ENCODE peak calls at places on chromosomes 12 and 14, in five cellular contexts. One of them, this sample, is unnamed.
A peak's percentile ranks its signal among the peaks of the same experiment; 100 is the strongest.

GRCh38 chr12:1562813-1563412 is 31.5 kb downstream of the FBXL14 start:
- DNase-seq in activated T-cell treated with anti-CD3 and anti-CD28 coated beads for 1 hour: no peak
- DNase-seq in A172: no peak
- DNase-seq in germinal center: no peak
- DNase-seq in mucosa of descending colon: no peak
- DNase-seq in this sample: no peak

GRCh38 chr14:58750321-58751269 is 112.8 kb downstream of the DACT1 start:
- DNase-seq in activated T-cell treated with anti-CD3 and anti-CD28 coated beads for 1 hour: no peak
- DNase-seq in A172: no peak
- DNase-seq in germinal center: no peak
- DNase-seq in mucosa of descending colon: peak; percentile 63
- DNase-seq in this sample: no peak

GRCh38 chr14:104561124-104561531 is 18.4 kb upstream of the C14orf180 start:
- DNase-seq in activated T-cell treated with anti-CD3 and anti-CD28 coated beads for 1 hour: no peak
- DNase-seq in A172: no peak
- DNase-seq in germinal center: no peak
- DNase-seq in mucosa of descending colon: peak; percentile 28
- DNase-seq in this sample: no peak

GRCh38 chr12:123938679-123939480 is 33.8 kb downstream of the CCDC92 start:
- DNase-seq in activated T-cell treated with anti-CD3 and anti-CD28 coated beads for 1 hour: no peak
- DNase-seq in A172: no peak
- DNase-seq in germinal center: no peak
- DNase-seq in mucosa of descending colon: no peak
- DNase-seq in this sample: no peak

GRCh38 chr12:5070090-5070489 is 26.4 kb downstream of the KCNA5 start:
- DNase-seq in activated T-cell treated with anti-CD3 and anti-CD28 coated beads for 1 hour: no peak
- DNase-seq in A172: no peak
- DNase-seq in germinal center: no peak
- DNase-seq in mucosa of descending colon: no peak
- DNase-seq in this sample: no peak

GRCh38 chr12:15558915-15559528 is 230.2 kb downstream of the EPS8 start:
- DNase-seq in activated T-cell treated with anti-CD3 and anti-CD28 coated beads for 1 hour: no peak
- DNase-seq in A172: peak; percentile 13
- DNase-seq in germinal center: no peak
- DNase-seq in mucosa of descending colon: no peak
- DNase-seq in this sample: no peak

GRCh38 chr14:99572173-99572999 is 31.6 kb downstream of the CCDC85C start:
- DNase-seq in activated T-cell treated with anti-CD3 and anti-CD28 coated beads for 1 hour: no peak
- DNase-seq in A172: no peak
- DNase-seq in germinal center: no peak
- DNase-seq in mucosa of descending colon: no peak
- DNase-seq in this sample: no peak

GRCh38 chr12:56565510-56566101 is 44.0 kb downstream of the RBMS2 start:
- DNase-seq in activated T-cell treated with anti-CD3 and anti-CD28 coated beads for 1 hour: peak; percentile 9
- DNase-seq in A172: peak; percentile 64
- DNase-seq in germinal center: peak; percentile 20
- DNase-seq in mucosa of descending colon: peak; percentile 76
- DNase-seq in this sample: peak; percentile 64

GRCh38 chr12:67842124-67842523 is 147.1 kb upstream of the IFNG-AS1 start:
- DNase-seq in activated T-cell treated with anti-CD3 and anti-CD28 coated beads for 1 hour: no peak
- DNase-seq in A172: no peak
- DNase-seq in germinal center: no peak
- DNase-seq in mucosa of descending colon: no peak
- DNase-seq in this sample: no peak

GRCh38 chr14:98935921-98936320 is 336.1 kb downstream of the BCL11B start:
- DNase-seq in activated T-cell treated with anti-CD3 and anti-CD28 coated beads for 1 hour: no peak
- DNase-seq in A172: no peak
- DNase-seq in germinal center: no peak
- DNase-seq in mucosa of descending colon: no peak
- DNase-seq in this sample: no peak

GRCh38 chr12:108454539-108455139 is 60.4 kb upstream of the FICD start:
- DNase-seq in activated T-cell treated with anti-CD3 and anti-CD28 coated beads for 1 hour: no peak
- DNase-seq in A172: no peak
- DNase-seq in germinal center: no peak
- DNase-seq in mucosa of descending colon: no peak
- DNase-seq in this sample: no peak